ENCODE peak calls at places on chromosomes 7 and 10, in ten cellular contexts. One of them, this sample, is unnamed. For H3K36me3, the result is how much of the 10 kb centered on the place peaks cover.

GRCh38 chr7:130430841-130431713 is 9.7 kb downstream of the CEP41 start:
- DNase-seq in keratinocyte: no peak
- DNase-seq in brain microvascular endothelial cell: peak
- DNase-seq in heart left ventricle: peak
- DNase-seq in left lung: no peak
- DNase-seq in body of pancreas: peak
- DNase-seq in H1: no peak
- DNase-seq in PC-9: no peak
- DNase-seq in RWPE2: no peak
- DNase-seq in CD8-positive, alpha-beta T cell: no peak
- DNase-seq in this sample: no peak

GRCh38 chr10:71263376-71263775 is 51.0 kb downstream of the UNC5B start:
- DNase-seq in heart left ventricle: peak
- DNase-seq in body of pancreas: peak
- DNase-seq in H1: no peak
- DNase-seq in PC-9: no peak
- DNase-seq in left lung: no peak
- DNase-seq in RWPE2: no peak
- DNase-seq in keratinocyte: no peak
- DNase-seq in brain microvascular endothelial cell: no peak
- DNase-seq in CD8-positive, alpha-beta T cell: no peak
- DNase-seq in this sample: no peak

GRCh38 chr10:29895436-29895835 is 163.9 kb downstream of the JCAD start:
- DNase-seq in left lung: peak
- DNase-seq in PC-9: no peak
- DNase-seq in body of pancreas: no peak
- DNase-seq in CD8-positive, alpha-beta T cell: no peak
- DNase-seq in RWPE2: no peak
- DNase-seq in brain microvascular endothelial cell: peak
- DNase-seq in keratinocyte: no peak
- DNase-seq in heart left ventricle: peak
- DNase-seq in H1: no peak
- DNase-seq in this sample: no peak

GRCh38 chr7:50648570-50649169 is 83.5 kb upstream of the DDC start:
- DNase-seq in brain microvascular endothelial cell: no peak
- DNase-seq in H1: peak
- DNase-seq in body of pancreas: no peak
- DNase-seq in left lung: no peak
- DNase-seq in PC-9: no peak
- DNase-seq in RWPE2: no peak
- DNase-seq in keratinocyte: no peak
- DNase-seq in CD8-positive, alpha-beta T cell: no peak
- DNase-seq in heart left ventricle: no peak
- DNase-seq in this sample: no peak

GRCh38 chr7:69359003-69359555 is 239.2 kb upstream of the AUTS2 start:
- DNase-seq in keratinocyte: no peak
- DNase-seq in left lung: no peak
- DNase-seq in H1: no peak
- DNase-seq in body of pancreas: no peak
- DNase-seq in PC-9: no peak
- DNase-seq in brain microvascular endothelial cell: no peak
- DNase-seq in CD8-positive, alpha-beta T cell: no peak
- DNase-seq in RWPE2: no peak
- DNase-seq in heart left ventricle: no peak
- DNase-seq in this sample: no peak

GRCh38 chr7:141027043-141027442 is 12.3 kb upstream of the MRPS33 start:
- DNase-seq in brain microvascular endothelial cell: no peak
- DNase-seq in RWPE2: no peak
- DNase-seq in CD8-positive, alpha-beta T cell: no peak
- DNase-seq in H1: no peak
- DNase-seq in PC-9: no peak
- DNase-seq in heart left ventricle: no peak
- DNase-seq in left lung: no peak
- DNase-seq in keratinocyte: no peak
- DNase-seq in body of pancreas: no peak
- DNase-seq in this sample: no peak

GRCh38 chr7:25669300-25669781 is 441.1 kb upstream of the NPVF start:
- DNase-seq in RWPE2: no peak
- DNase-seq in left lung: no peak
- DNase-seq in CD8-positive, alpha-beta T cell: no peak
- DNase-seq in heart left ventricle: no peak
- DNase-seq in PC-9: no peak
- DNase-seq in keratinocyte: no peak
- DNase-seq in body of pancreas: no peak
- DNase-seq in H1: no peak
- DNase-seq in brain microvascular endothelial cell: no peak
- DNase-seq in this sample: no peak

GRCh38 chr10:116692225-116692624 is 50.1 kb downstream of the HSPA12A start:
- DNase-seq in keratinocyte: no peak
- DNase-seq in brain microvascular endothelial cell: no peak
- DNase-seq in RWPE2: no peak
- DNase-seq in CD8-positive, alpha-beta T cell: no peak
- DNase-seq in H1: no peak
- DNase-seq in heart left ventricle: no peak
- DNase-seq in left lung: no peak
- DNase-seq in PC-9: no peak
- DNase-seq in body of pancreas: no peak
- DNase-seq in this sample: peak

GRCh38 chr10:99418910-99419624 is 11.4 kb downstream of the GOT1 start:
- DNase-seq in RWPE2: no peak
- DNase-seq in PC-9: no peak
- DNase-seq in left lung: no peak
- DNase-seq in heart left ventricle: no peak
- DNase-seq in body of pancreas: no peak
- DNase-seq in H1: no peak
- DNase-seq in CD8-positive, alpha-beta T cell: no peak
- DNase-seq in keratinocyte: no peak
- DNase-seq in brain microvascular endothelial cell: no peak
- DNase-seq in this sample: no peak

GRCh38 chr10:99425204-99425603 is 5.2 kb downstream of the GOT1 start:
- DNase-seq in heart left ventricle: no peak
- DNase-seq in left lung: no peak
- DNase-seq in brain microvascular endothelial cell: no peak
- DNase-seq in body of pancreas: no peak
- DNase-seq in CD8-positive, alpha-beta T cell: no peak
- DNase-seq in RWPE2: no peak
- DNase-seq in H1: no peak
- DNase-seq in PC-9: no peak
- DNase-seq in keratinocyte: no peak
- DNase-seq in this sample: no peak

GRCh38 chr10:99421233-99421739 is 9.1 kb downstream of the GOT1 start:
- DNase-seq in CD8-positive, alpha-beta T cell: no peak
- DNase-seq in RWPE2: no peak
- DNase-seq in body of pancreas: no peak
- DNase-seq in PC-9: no peak
- DNase-seq in keratinocyte: no peak
- DNase-seq in heart left ventricle: no peak
- DNase-seq in H1: no peak
- DNase-seq in brain microvascular endothelial cell: no peak
- DNase-seq in left lung: no peak
- DNase-seq in this sample: no peak

GRCh38 chr10:99422697-99423096 is 7.7 kb downstream of the GOT1 start:
- DNase-seq in left lung: no peak
- DNase-seq in brain microvascular endothelial cell: no peak
- DNase-seq in heart left ventricle: no peak
- DNase-seq in RWPE2: no peak
- DNase-seq in PC-9: no peak
- DNase-seq in keratinocyte: no peak
- DNase-seq in H1: no peak
- DNase-seq in body of pancreas: no peak
- DNase-seq in CD8-positive, alpha-beta T cell: no peak
- DNase-seq in this sample: no peak

DNA sequence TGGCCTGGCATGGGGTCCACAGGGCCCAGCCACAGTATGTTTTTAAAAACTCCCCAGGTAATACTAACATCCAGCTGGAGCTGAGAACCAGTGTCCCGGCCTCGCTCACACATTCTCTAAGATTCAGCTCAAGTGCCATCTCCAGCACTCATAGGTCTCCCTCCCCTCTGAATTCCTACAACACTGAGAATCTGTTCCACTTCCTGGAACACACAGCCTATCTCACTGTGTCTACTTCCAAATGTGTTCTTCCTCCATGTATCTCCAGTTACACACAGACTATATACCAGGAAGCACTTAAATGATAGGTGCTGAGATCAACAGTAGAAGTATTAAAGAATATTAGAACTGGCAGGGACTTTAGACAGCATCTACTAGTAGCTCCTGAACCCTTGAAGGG is 10.7 kb downstream of the GOT1 start:
- DNase-seq in CD8-positive, alpha-beta T cell: no peak
- DNase-seq in heart left ventricle: no peak
- DNase-seq in PC-9: no peak
- DNase-seq in keratinocyte: no peak
- DNase-seq in RWPE2: no peak
- DNase-seq in H1: no peak
- DNase-seq in left lung: no peak
- DNase-seq in brain microvascular endothelial cell: no peak
- DNase-seq in body of pancreas: no peak
- DNase-seq in this sample: no peak
- H3K36me3 ChIP-seq in CD8-positive, alpha-beta T cell: under half
- H3K36me3 ChIP-seq in heart left ventricle: under half
- H3K36me3 ChIP-seq in PC-9: under half
- H3K36me3 ChIP-seq in keratinocyte: under half
- H3K36me3 ChIP-seq in RWPE2: half or more
- H3K36me3 ChIP-seq in H1: under half
- H3K36me3 ChIP-seq in left lung: under half
- H3K36me3 ChIP-seq in brain microvascular endothelial cell: under half
- H3K36me3 ChIP-seq in body of pancreas: under half
- H3K36me3 ChIP-seq in this sample: under half

DNA sequence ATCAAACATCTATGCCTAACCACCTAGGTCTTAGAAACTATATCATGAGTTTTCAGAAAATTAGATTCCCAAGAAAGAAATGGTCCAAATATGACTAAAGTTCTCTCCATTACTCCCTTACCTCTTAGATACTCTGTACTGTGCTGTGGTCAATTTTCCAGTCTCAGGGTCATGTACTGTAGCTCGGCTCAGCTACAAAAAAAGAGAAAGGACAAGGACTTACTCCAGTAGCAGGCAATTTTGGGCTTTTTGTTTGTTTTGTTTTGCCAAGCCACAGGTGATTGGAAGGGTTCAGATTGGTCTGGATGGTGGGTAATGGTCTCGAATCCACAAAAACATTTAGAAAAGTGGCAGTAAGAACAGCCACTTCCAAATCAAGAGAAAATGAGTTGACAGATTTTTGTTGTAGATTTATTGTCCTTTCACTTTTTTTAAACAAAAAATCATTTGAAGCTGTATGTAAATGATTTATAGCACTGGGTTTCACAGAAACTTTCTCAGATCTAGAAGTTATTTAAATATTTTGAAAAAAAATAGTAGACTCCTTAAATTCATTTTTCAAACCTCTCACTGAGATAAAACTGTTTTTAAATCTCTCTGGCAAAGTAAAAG is 52.8 kb downstream of the P4HA1 start:
- DNase-seq in body of pancreas: no peak
- DNase-seq in CD8-positive, alpha-beta T cell: no peak
- DNase-seq in heart left ventricle: no peak
- DNase-seq in RWPE2: no peak
- DNase-seq in PC-9: no peak
- DNase-seq in left lung: no peak
- DNase-seq in H1: no peak
- DNase-seq in keratinocyte: no peak
- DNase-seq in brain microvascular endothelial cell: no peak
- DNase-seq in this sample: no peak
- H3K27ac ChIP-seq in body of pancreas: peak
- H3K27ac ChIP-seq in CD8-positive, alpha-beta T cell: no peak
- H3K27ac ChIP-seq in heart left ventricle: no peak
- H3K27ac ChIP-seq in RWPE2: peak
- H3K27ac ChIP-seq in PC-9: peak
- H3K27ac ChIP-seq in left lung: no peak
- H3K27ac ChIP-seq in H1: no peak
- H3K27ac ChIP-seq in keratinocyte: peak
- H3K27ac ChIP-seq in brain microvascular endothelial cell: peak
- H3K27ac ChIP-seq in this sample: no peak

GRCh38 chr7:47303014-47303694 is 278.8 kb downstream of the TNS3 start:
- DNase-seq in RWPE2: no peak
- DNase-seq in body of pancreas: no peak
- DNase-seq in PC-9: no peak
- DNase-seq in keratinocyte: no peak
- DNase-seq in brain microvascular endothelial cell: no peak
- DNase-seq in heart left ventricle: no peak
- DNase-seq in H1: peak
- DNase-seq in left lung: no peak
- DNase-seq in CD8-positive, alpha-beta T cell: no peak
- DNase-seq in this sample: no peak

GRCh38 chr7:47300472-47301021 is 281.4 kb downstream of the TNS3 start:
- DNase-seq in brain microvascular endothelial cell: no peak
- DNase-seq in left lung: no peak
- DNase-seq in keratinocyte: no peak
- DNase-seq in CD8-positive, alpha-beta T cell: no peak
- DNase-seq in H1: peak
- DNase-seq in body of pancreas: no peak
- DNase-seq in heart left ventricle: no peak
- DNase-seq in RWPE2: no peak
- DNase-seq in PC-9: no peak
- DNase-seq in this sample: no peak

GRCh38 chr7:47302560-47302959 is 279.4 kb downstream of the TNS3 start:
- DNase-seq in keratinocyte: no peak
- DNase-seq in PC-9: no peak
- DNase-seq in brain microvascular endothelial cell: no peak
- DNase-seq in CD8-positive, alpha-beta T cell: no peak
- DNase-seq in left lung: no peak
- DNase-seq in RWPE2: no peak
- DNase-seq in heart left ventricle: no peak
- DNase-seq in body of pancreas: no peak
- DNase-seq in H1: no peak
- DNase-seq in this sample: no peak

GRCh38 chr7:47301078-47301477 is 280.8 kb downstream of the TNS3 start:
- DNase-seq in left lung: no peak
- DNase-seq in keratinocyte: no peak
- DNase-seq in heart left ventricle: no peak
- DNase-seq in brain microvascular endothelial cell: no peak
- DNase-seq in body of pancreas: no peak
- DNase-seq in H1: peak
- DNase-seq in PC-9: no peak
- DNase-seq in CD8-positive, alpha-beta T cell: no peak
- DNase-seq in RWPE2: no peak
- DNase-seq in this sample: no peak

DNA sequence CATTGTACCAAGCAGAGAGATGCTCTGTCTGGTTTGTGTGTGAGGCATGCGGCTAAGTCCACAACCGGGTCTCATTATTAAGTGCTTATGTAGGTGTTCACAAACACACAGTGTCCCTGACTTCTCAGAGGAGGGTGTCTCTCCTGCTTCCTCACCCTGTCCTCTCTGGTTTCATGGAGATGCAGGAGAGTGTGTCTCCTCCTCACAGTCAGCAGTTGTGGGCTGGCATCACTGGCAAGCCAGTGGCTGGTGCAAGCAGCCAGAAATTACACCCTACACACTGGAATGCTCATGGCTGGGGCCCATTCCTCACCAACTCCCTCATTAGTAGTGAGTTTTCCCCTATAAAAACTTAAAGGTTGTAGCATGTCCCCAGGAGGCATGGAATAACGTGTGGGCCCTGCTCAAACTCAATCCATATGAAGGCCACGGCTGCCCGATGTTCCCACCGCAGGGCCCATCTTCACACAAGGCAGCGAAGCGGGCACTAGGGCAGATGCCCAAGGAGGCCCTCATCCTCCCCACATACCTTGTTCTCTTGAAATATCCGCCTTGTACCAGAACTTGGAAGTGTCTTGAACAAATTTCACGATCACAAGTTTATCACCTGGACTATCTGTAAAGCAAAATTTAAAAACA is 280.1 kb downstream of the TNS3 start:
- DNase-seq in RWPE2: no peak
- DNase-seq in CD8-positive, alpha-beta T cell: no peak
- DNase-seq in PC-9: no peak
- DNase-seq in body of pancreas: no peak
- DNase-seq in H1: peak
- DNase-seq in heart left ventricle: no peak
- DNase-seq in brain microvascular endothelial cell: no peak
- DNase-seq in keratinocyte: no peak
- DNase-seq in left lung: no peak
- DNase-seq in this sample: no peak
- H3K36me3 ChIP-seq in RWPE2: under half
- H3K36me3 ChIP-seq in CD8-positive, alpha-beta T cell: under half
- H3K36me3 ChIP-seq in PC-9: half or more
- H3K36me3 ChIP-seq in body of pancreas: under half
- H3K36me3 ChIP-seq in H1: under half
- H3K36me3 ChIP-seq in heart left ventricle: half or more
- H3K36me3 ChIP-seq in brain microvascular endothelial cell: under half
- H3K36me3 ChIP-seq in keratinocyte: under half
- H3K36me3 ChIP-seq in left lung: half or more
- H3K36me3 ChIP-seq in this sample: half or more

GRCh38 chr7:67732898-67733297 is 736.3 kb downstream of the TYW1 start:
- DNase-seq in brain microvascular endothelial cell: no peak
- DNase-seq in RWPE2: no peak
- DNase-seq in body of pancreas: no peak
- DNase-seq in CD8-positive, alpha-beta T cell: no peak
- DNase-seq in PC-9: no peak
- DNase-seq in heart left ventricle: no peak
- DNase-seq in keratinocyte: no peak
- DNase-seq in left lung: no peak
- DNase-seq in H1: no peak
- DNase-seq in this sample: no peak

GRCh38 chr7:67738958-67739357 is 742.3 kb downstream of the TYW1 start:
- DNase-seq in PC-9: no peak
- DNase-seq in heart left ventricle: peak
- DNase-seq in RWPE2: no peak
- DNase-seq in keratinocyte: no peak
- DNase-seq in brain microvascular endothelial cell: no peak
- DNase-seq in left lung: no peak
- DNase-seq in H1: no peak
- DNase-seq in body of pancreas: peak
- DNase-seq in CD8-positive, alpha-beta T cell: no peak
- DNase-seq in this sample: no peak

GRCh38 chr7:67743501-67743900 is 746.9 kb downstream of the TYW1 start:
- DNase-seq in H1: no peak
- DNase-seq in left lung: no peak
- DNase-seq in CD8-positive, alpha-beta T cell: no peak
- DNase-seq in body of pancreas: no peak
- DNase-seq in RWPE2: no peak
- DNase-seq in keratinocyte: no peak
- DNase-seq in heart left ventricle: no peak
- DNase-seq in brain microvascular endothelial cell: no peak
- DNase-seq in PC-9: no peak
- DNase-seq in this sample: no peak

DNA sequence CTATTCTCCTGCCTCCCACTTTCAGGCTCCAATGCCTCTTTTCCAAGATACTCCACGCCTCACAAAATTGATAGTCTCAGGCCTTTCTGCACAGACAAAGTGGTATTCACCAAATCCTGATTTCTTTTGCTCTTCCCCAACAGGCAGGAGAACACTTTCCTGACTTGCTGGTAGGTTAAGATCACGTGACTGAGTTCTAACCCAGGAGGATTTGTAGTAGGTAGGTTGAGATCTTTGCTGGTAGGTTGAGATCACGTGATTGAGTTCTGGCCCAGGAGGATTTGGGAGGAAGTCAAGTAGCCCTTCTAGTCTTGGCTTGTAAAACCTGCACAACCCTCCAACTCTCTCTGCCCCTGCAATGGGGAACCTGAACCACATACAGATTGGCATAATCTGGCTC is 741.5 kb downstream of the TYW1 start:
- DNase-seq in body of pancreas: no peak
- DNase-seq in heart left ventricle: no peak
- DNase-seq in left lung: no peak
- DNase-seq in keratinocyte: no peak
- DNase-seq in CD8-positive, alpha-beta T cell: no peak
- DNase-seq in PC-9: no peak
- DNase-seq in brain microvascular endothelial cell: no peak
- DNase-seq in H1: no peak
- DNase-seq in RWPE2: no peak
- DNase-seq in this sample: no peak
- H3K27ac ChIP-seq in body of pancreas: no peak
- H3K27ac ChIP-seq in heart left ventricle: no peak
- H3K27ac ChIP-seq in left lung: no peak
- H3K27ac ChIP-seq in keratinocyte: no peak
- H3K27ac ChIP-seq in CD8-positive, alpha-beta T cell: no peak
- H3K27ac ChIP-seq in PC-9: no peak
- H3K27ac ChIP-seq in brain microvascular endothelial cell: no peak
- H3K27ac ChIP-seq in H1: no peak
- H3K27ac ChIP-seq in RWPE2: no peak
- H3K27ac ChIP-seq in this sample: no peak